ENCODE peak calls at places on chromosomes 4 and X, in eight cellular contexts. C, F, M, Z, X, P, T and H are unnamed samples.

GRCh38 chr4:16524911-16525574 is 298.8 kb upstream of the TAPT1 start:
- DNase-seq in P (no peak), X (no peak), C (peak; percentile 20), M (no peak), F (no peak), T (no peak), Z (no peak), H (peak; percentile 35)

GRCh38 chr4:83011779-83012630 is 1.4 kb upstream of the LIN54 start:
- DNase-seq in C (no peak), F (peak; percentile 49), P (peak; percentile 44), M (peak; percentile 12), T (no peak), X (peak; percentile 36), Z (peak; percentile 69), H (no peak)

GRCh38 chr4:77044458-77045124 is 31.2 kb downstream of the CCNI start:
- DNase-seq in T (no peak), M (peak; percentile 3), P (peak; percentile 41), F (peak; percentile 31), C (peak; percentile 55), X (no peak), Z (no peak), H (no peak)

GRCh38 chrX:69503835-69504625 is at the start of gene NALF2:
- DNase-seq in X (no peak), P (peak; percentile 2), F (peak; percentile 3), Z (peak; percentile 72), M (peak; percentile 82), T (no peak), C (no peak), H (no peak)

GRCh38 chr4:683982-684571 is 4.9 kb downstream of the SLC49A3 start:
- DNase-seq in C (peak; percentile 49), F (peak; percentile 45), T (peak; percentile 90), X (no peak), Z (no peak), M (peak; percentile 42), P (peak; percentile 40), H (no peak)

GRCh38 chr4:126213996-126214395 is 899.2 kb downstream of the FAT4 start:
- DNase-seq in Z (no peak), X (no peak), C (no peak), P (no peak), M (no peak), T (no peak), F (no peak), H (no peak)

GRCh38 chr4:85257817-85258216 is 217.1 kb upstream of the ARHGAP24 start:
- DNase-seq in Z (no peak), X (no peak), C (no peak), F (no peak), P (no peak), M (no peak), T (no peak), H (no peak)

GRCh38 chr4:149713031-149713430 is 102.6 kb downstream of the IQCM start:
- DNase-seq in T (no peak), P (no peak), C (no peak), Z (no peak), F (no peak), M (no peak), X (no peak), H (no peak)

GRCh38 chrX:153793291-153793690 is 884 bp downstream of the IDH3G start:
- DNase-seq in M (no peak), C (no peak), X (no peak), Z (no peak), T (no peak), P (peak; percentile 32), F (no peak), H (no peak)

GRCh38 chr4:98932539-98932938 is 3.6 kb upstream of the EIF4E start:
- DNase-seq in F (peak; percentile 53), C (no peak), M (no peak), Z (no peak), T (no peak), P (peak; percentile 57), X (no peak), H (no peak)

GRCh38 chr4:157824006-157824405 is 348.8 kb downstream of the GASK1B start:
- DNase-seq in C (no peak), X (no peak), P (no peak), F (no peak), Z (no peak), T (no peak), M (no peak), H (no peak)

GRCh38 chrX:22958250-22958649 is 41.5 kb upstream of the DDX53 start:
- DNase-seq in Z (no peak), M (no peak), X (no peak), C (no peak), T (no peak), P (no peak), F (no peak), H (no peak)

GRCh38 chrX:74421181-74422028 is at the start of gene SLC16A2:
- DNase-seq in M (peak; percentile 33), T (no peak), C (peak; percentile 64), F (peak; percentile 5), P (peak; percentile 17), Z (peak; percentile 76), X (peak; percentile 31), H (peak; percentile 72)

GRCh38 chrX:1853916-1854315 is 239.1 kb downstream of the ASMT start:
- DNase-seq in C (no peak), Z (no peak), F (no peak), X (no peak), T (no peak), M (no peak), P (no peak), H (no peak)

GRCh38 chrX:39729834-39730670 is 367.7 kb downstream of the BCOR start:
- DNase-seq in M (peak; percentile 44), C (no peak), T (no peak), P (no peak), F (no peak), X (no peak), Z (no peak), H (no peak)

GRCh38 chr4:6732441-6733357 is 16.7 kb downstream of the BLOC1S4 start:
- DNase-seq in T (no peak), P (no peak), Z (peak; percentile 86), X (no peak), F (no peak), M (no peak), C (peak; percentile 74), H (peak; percentile 85)

GRCh38 chr4:112956458-112956857 is 93.0 kb upstream of the ANK2 start:
- DNase-seq in C (no peak), M (no peak), X (no peak), Z (no peak), F (no peak), P (no peak), T (no peak), H (no peak)

GRCh38 chr4:145061325-145061920 is 36.6 kb downstream of the ANAPC10 start:
- DNase-seq in T (no peak), X (no peak), P (peak; percentile 59), F (peak; percentile 40), C (peak; percentile 39), M (peak; percentile 12), Z (no peak), H (peak; percentile 24)

GRCh38 chr4:108171541-108172230 is 3.0 kb upstream of the LEF1 start:
- DNase-seq in X (no peak), Z (peak; percentile 70), F (peak; percentile 66), P (peak; percentile 16), M (no peak), C (no peak), T (no peak), H (no peak)

GRCh38 chrX:3743821-3744439 is 30.5 kb upstream of the PRKX start:
- DNase-seq in T (no peak), X (peak; percentile 31), P (peak; percentile 1), Z (no peak), F (peak; percentile 97), C (no peak), M (no peak), H (no peak)

GRCh38 chr4:66430856-66431255 is 760.6 kb upstream of the EPHA5 start:
- DNase-seq in T (no peak), C (no peak), P (no peak), X (no peak), M (no peak), F (no peak), Z (no peak), H (no peak)

GRCh38 chr4:8726344-8726851 is 133.8 kb downstream of the CPZ start:
- DNase-seq in Z (peak; percentile 19), F (no peak), P (no peak), C (no peak), X (peak; percentile 12), M (no peak), T (no peak), H (no peak)

GRCh38 chrX:104370089-104370488 is 115.4 kb upstream of the ESX1 start:
- DNase-seq in F (no peak), T (peak; percentile 6), X (no peak), M (no peak), C (no peak), Z (no peak), P (no peak), H (no peak)

GRCh38 chr4:119508281-119508680 is 120.3 kb downstream of the PDE5A start:
- DNase-seq in M (no peak), F (no peak), Z (no peak), T (no peak), P (no peak), X (no peak), C (no peak), H (no peak)

GRCh38 chr4:19689511-19689910 is 562.2 kb upstream of the SLIT2 start:
- DNase-seq in T (no peak), Z (no peak), F (no peak), P (no peak), X (no peak), C (no peak), M (no peak), H (no peak)

GRCh38 chrX:43557792-43558191 is 98.3 kb upstream of the MAOA start:
- DNase-seq in Z (peak; percentile 68), F (peak; percentile 58), M (peak; percentile 21), X (peak; percentile 68), P (peak; percentile 67), T (peak; percentile 12), C (peak; percentile 37), H (peak; percentile 10)

GRCh38 chrX:4238916-4239315 is 525.5 kb upstream of the PRKX start:
- DNase-seq in T (no peak), P (no peak), F (no peak), X (no peak), Z (no peak), C (no peak), M (no peak), H (no peak)

GRCh38 chr4:124173892-124174291 is 538.6 kb downstream of the ANKRD50 start:
- DNase-seq in M (no peak), X (no peak), T (no peak), Z (no peak), F (no peak), C (no peak), P (no peak), H (peak; percentile 11)

GRCh38 chrX:7334253-7334935 is 186.4 kb upstream of the PUDP start:
- DNase-seq in T (no peak), C (peak; percentile 42), P (no peak), F (no peak), X (no peak), M (no peak), Z (no peak), H (peak; percentile 24)

GRCh38 chr4:8144359-8144758 is 14.3 kb downstream of the ABLIM2 start:
- DNase-seq in Z (no peak), F (no peak), X (no peak), M (peak; percentile 59), P (no peak), T (no peak), C (no peak), H (no peak)

GRCh38 chr4:150252741-150253140 is 174.5 kb downstream of the DCLK2 start:
- DNase-seq in T (no peak), F (no peak), P (no peak), X (no peak), C (no peak), Z (no peak), M (no peak), H (no peak)

GRCh38 chr4:174828845-174829701 is at the start of gene GLRA3:
- DNase-seq in T (peak; percentile 11), Z (peak; percentile 55), F (no peak), C (peak; percentile 0), M (peak; percentile 62), P (peak; percentile 80), X (peak; percentile 71), H (no peak)

GRCh38 chr4:124564121-124564520 is 148.4 kb downstream of the ANKRD50 start:
- DNase-seq in X (no peak), P (no peak), T (no peak), Z (no peak), M (no peak), C (no peak), F (no peak), H (no peak)

GRCh38 chrX:19577181-19577810 is 62.0 kb upstream of the MAP3K15 start:
- DNase-seq in C (no peak), X (no peak), M (no peak), F (no peak), Z (no peak), T (no peak), P (no peak), H (no peak)